ENCODE peak calls at places on chromosomes 2 and 18, in six cellular contexts. J is nephron progenitor cell, K is H1, L is brain microvascular endothelial cell, M is foreskin fibroblast, R is type B pancreatic cell. N is an unnamed sample.

GRCh38 chr18:54806526-54806925 is 21.8 kb upstream of the RAB27B start:
- DNase-seq in J (no peak), K (no peak), L (no peak), M (peak; percentile 23), R (no peak), N (no peak)

GRCh38 chr2:143525536-143525935 is 396.3 kb downstream of the ARHGAP15 start:
- DNase-seq in J (no peak), K (no peak), L (no peak), M (no peak), R (no peak), N (no peak)

GRCh38 chr18:23924813-23925212 is 89.7 kb upstream of the TTC39C start:
- DNase-seq in J (no peak), K (no peak), L (peak; percentile 19), M (peak; percentile 87), R (no peak), N (no peak)

GRCh38 chr2:168060956-168061750 is 186.2 kb downstream of the STK39 start:
- DNase-seq in J (no peak), K (no peak), L (peak; percentile 37), M (peak; percentile 68), R (no peak), N (no peak)

GRCh38 chr2:2103320-2103719 is 227.8 kb downstream of the MYT1L start:
- DNase-seq in J (no peak), K (no peak), L (no peak), M (no peak), R (no peak), N (no peak)

GRCh38 chr2:223383315-223383714 is 218.8 kb downstream of the SCG2 start:
- DNase-seq in J (no peak), K (no peak), L (no peak), M (peak; percentile 34), R (no peak), N (no peak)

GRCh38 chr2:40371525-40372277 is 80.2 kb downstream of the SLC8A1 start:
- DNase-seq in J (peak; percentile 47), K (no peak), L (peak; percentile 96), M (peak; percentile 89), R (no peak), N (no peak)

GRCh38 chr18:58140366-58141325 is 96.6 kb downstream of the NEDD4L start:
- DNase-seq in J (no peak), K (no peak), L (no peak), M (no peak), R (no peak), N (no peak)

GRCh38 chr2:217706513-217706912 is 296.3 kb downstream of the TNS1 start:
- DNase-seq in J (no peak), K (no peak), L (no peak), M (no peak), R (no peak), N (no peak)

GRCh38 chr2:56583796-56584313 is 400.1 kb downstream of the CCDC85A start:
- DNase-seq in J (no peak), K (no peak), L (no peak), M (no peak), R (no peak), N (no peak)

GRCh38 chr2:232901711-232902578 is 31.9 kb downstream of the SNORC start:
- DNase-seq in J (no peak), K (no peak), L (peak; percentile 92), M (peak; percentile 96), R (no peak), N (no peak)

GRCh38 chr2:191617589-191617988 is 60.3 kb upstream of the NABP1 start:
- DNase-seq in J (no peak), K (no peak), L (no peak), M (no peak), R (no peak), N (no peak)

GRCh38 chr2:201343559-201343958 is 13.6 kb downstream of the FLACC1 start:
- DNase-seq in J (no peak), K (no peak), L (no peak), M (no peak), R (no peak), N (no peak)

GRCh38 chr2:240412211-240412830 is 23.1 kb upstream of the GPC1 start:
- DNase-seq in J (peak; percentile 32), K (no peak), L (no peak), M (no peak), R (peak; percentile 65), N (no peak)

GRCh38 chr18:49174478-49174877 is 223.7 kb upstream of the SMAD7 start:
- DNase-seq in J (no peak), K (no peak), L (no peak), M (peak; percentile 82), R (no peak), N (no peak)

DNA sequence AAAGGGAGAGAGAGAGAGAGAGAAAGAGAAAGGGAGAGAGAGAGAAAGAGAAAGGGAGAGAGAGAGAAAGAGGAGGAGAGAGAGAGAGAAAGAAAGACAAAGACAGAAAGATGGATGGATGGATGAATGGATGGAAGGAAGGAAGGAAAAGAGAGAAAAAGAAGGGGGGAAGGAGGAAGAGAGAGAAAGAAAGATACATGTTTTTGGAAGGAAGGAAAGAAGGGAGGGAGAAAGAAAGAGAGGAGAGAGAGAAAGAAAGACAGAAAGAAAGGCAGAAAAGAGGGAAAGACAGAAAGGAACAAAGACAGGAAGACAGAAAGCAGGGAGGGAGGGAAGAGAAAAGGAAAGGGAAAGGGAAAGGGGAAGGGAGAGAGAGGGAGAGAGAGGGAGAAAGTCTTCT is 51.6 kb downstream of the RNU4ATAC start:
- DNase-seq in J (no peak), K (no peak), L (no peak), M (no peak), R (no peak), N (no peak)
- TF ChIP-seq CTCF in J (no peak), K (no peak), L (no peak), M (no peak), R (no peak), N (no peak)

GRCh38 chr2:177322801-177323261 is 58.3 kb upstream of the NFE2L2 start:
- DNase-seq in J (no peak), K (no peak), L (no peak), M (no peak), R (no peak), N (no peak)
- TF ChIP-seq CTCF in J (no peak), K (no peak), L (no peak), M (no peak), R (no peak), N (no peak)

GRCh38 chr2:187497858-187498463 is 49.9 kb upstream of the CALCRL start:
- DNase-seq in J (no peak), K (no peak), L (no peak), M (peak; percentile 34), R (no peak), N (no peak)
- TF ChIP-seq CTCF in J (peak; percentile 54), K (no peak), L (peak; percentile 33), M (peak; percentile 34), R (peak; percentile 80), N (peak; percentile 49)

GRCh38 chr2:118148809-118149208 is 60.5 kb downstream of the INSIG2 start:
- DNase-seq in J (no peak), K (no peak), L (no peak), M (no peak), R (no peak), N (no peak)
- TF ChIP-seq CTCF in J (no peak), K (no peak), L (no peak), M (peak; percentile 10), R (no peak), N (peak; percentile 11)

GRCh38 chr2:37993135-37993534 is 68.0 kb downstream of the RMDN2 start:
- DNase-seq in J (no peak), K (no peak), L (peak; percentile 22), M (peak; percentile 10), R (no peak), N (no peak)
- TF ChIP-seq CTCF in J (no peak), K (no peak), L (peak; percentile 55), M (peak; percentile 5), R (peak; percentile 45), N (no peak)

GRCh38 chr2:234292955-234293228 is 204.0 kb downstream of the ARL4C start:
- DNase-seq in J (no peak), K (no peak), L (no peak), M (no peak), R (no peak), N (no peak)

GRCh38 chr2:234290671-234291070 is 206.2 kb downstream of the ARL4C start:
- DNase-seq in J (no peak), K (no peak), L (no peak), M (peak; percentile 45), R (no peak), N (no peak)

GRCh38 chr2:234291765-234292204 is 205.1 kb downstream of the ARL4C start:
- DNase-seq in J (peak; percentile 38), K (no peak), L (peak; percentile 74), M (peak; percentile 88), R (no peak), N (no peak)

GRCh38 chr2:234292205-234292954 is 204.5 kb downstream of the ARL4C start:
- DNase-seq in J (no peak), K (no peak), L (peak; percentile 56), M (no peak), R (no peak), N (no peak)

GRCh38 chr2:234293973-234294372 is 202.9 kb downstream of the ARL4C start:
- DNase-seq in J (no peak), K (no peak), L (no peak), M (no peak), R (no peak), N (no peak)
- TF ChIP-seq CTCF in J (no peak), K (peak; percentile 23), L (peak; percentile 42), M (no peak), R (peak; percentile 33), N (no peak)

GRCh38 chr2:226794751-226795171 is 4.9 kb downstream of the IRS1 start:
- DNase-seq in J (peak; percentile 2), K (no peak), L (peak; percentile 57), M (peak; percentile 80), R (no peak), N (no peak)

GRCh38 chr2:226796840-226797288 is 2.8 kb downstream of the IRS1 start:
- DNase-seq in J (peak; percentile 3), K (no peak), L (no peak), M (peak; percentile 86), R (no peak), N (peak; percentile 85)

GRCh38 chr2:226794077-226794670 is 5.4 kb downstream of the IRS1 start:
- DNase-seq in J (no peak), K (no peak), L (no peak), M (no peak), R (no peak), N (no peak)

GRCh38 chr2:226796012-226796839 is 3.4 kb downstream of the IRS1 start:
- DNase-seq in J (no peak), K (no peak), L (no peak), M (peak; percentile 52), R (no peak), N (no peak)

DNA sequence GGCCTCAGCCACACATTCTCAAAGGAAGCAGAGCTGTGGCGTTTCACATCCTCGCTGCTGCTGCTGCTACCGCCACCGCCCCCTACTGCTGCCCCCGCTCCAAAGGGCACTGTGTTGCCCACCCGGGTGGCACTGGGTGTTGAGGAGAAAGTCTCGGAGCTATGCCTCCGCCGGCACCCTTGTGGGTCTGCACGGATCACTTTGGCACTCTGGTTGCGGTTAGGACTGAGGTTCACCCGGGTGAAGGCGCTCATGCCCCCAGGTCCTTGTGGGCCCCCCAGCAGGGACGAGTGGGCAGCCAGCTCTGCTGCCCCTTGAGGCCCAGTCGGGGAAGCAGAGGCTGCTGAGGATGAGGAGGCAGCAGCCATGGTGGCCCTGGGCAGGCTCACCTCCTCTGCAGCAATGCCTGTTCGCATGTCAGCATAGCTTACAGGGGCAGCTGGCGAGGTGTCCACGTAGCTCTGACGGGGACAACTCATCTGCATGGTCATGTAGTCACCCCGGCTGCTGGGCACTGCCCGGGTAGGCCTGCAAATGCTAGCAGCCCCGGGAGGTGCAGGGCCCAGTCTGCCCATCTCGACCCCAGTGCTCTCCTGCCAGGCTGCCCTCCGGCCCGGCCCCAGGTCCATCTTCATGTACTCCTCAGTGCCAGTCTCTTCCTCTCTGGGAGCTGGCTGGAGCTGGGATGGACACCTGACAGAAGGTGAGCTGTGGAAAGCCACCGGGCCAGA is 4.2 kb downstream of the IRS1 start:
- DNase-seq in J (peak; percentile 8), K (peak; percentile 48), L (no peak), M (peak; percentile 67), R (no peak), N (no peak)
- TF ChIP-seq CTCF in J (no peak), K (no peak), L (peak; percentile 44), M (peak; percentile 25), R (no peak), N (no peak)